ENCODE peak calls at places on chromosomes 6 and 20, in four cellular contexts. U is HepG2, Z is SK-N-SH, S is K562. E is an unnamed sample.

GRCh38 chr6:1311400-1312192 is at the start of gene FOXQ1:
- DNase-seq in U (peak; percentile 95), Z (peak; percentile 28), S (no peak), E (no peak)

GRCh38 chr6:78605909-78606446 is 261.4 kb upstream of the IRAK1BP1 start:
- DNase-seq in U (no peak), Z (no peak), S (no peak), E (no peak)

GRCh38 chr6:39080246-39080875 is 31.8 kb downstream of the GLP1R start:
- DNase-seq in U (no peak), Z (no peak), S (no peak), E (no peak)

GRCh38 chr6:25066593-25066992 is 130.8 kb upstream of the RIPOR2 start:
- DNase-seq in U (no peak), Z (no peak), S (no peak), E (no peak)

GRCh38 chr6:35663001-35663400 is 25.7 kb downstream of the FKBP5 start:
- DNase-seq in U (no peak), Z (no peak), S (no peak), E (no peak)

GRCh38 chr6:150840185-150840584 is 25.3 kb upstream of the MTHFD1L start:
- DNase-seq in U (no peak), Z (no peak), S (no peak), E (no peak)

GRCh38 chr20:52410746-52411317 is 219.3 kb upstream of the ZFP64 start:
- DNase-seq in U (no peak), Z (no peak), S (no peak), E (no peak)

GRCh38 chr6:20191951-20192350 is 20.3 kb downstream of the MBOAT1 start:
- DNase-seq in U (no peak), Z (no peak), S (no peak), E (no peak)

GRCh38 chr6:152130441-152130840 is 323.0 kb downstream of the ESR1 start:
- DNase-seq in U (no peak), Z (no peak), S (no peak), E (no peak)

GRCh38 chr6:4023240-4023639 is 55.7 kb downstream of the FAM217A start:
- DNase-seq in U (peak; percentile 37), Z (no peak), S (no peak), E (no peak)

GRCh38 chr20:16821211-16822089 is 73.3 kb downstream of the OTOR start:
- DNase-seq in U (peak; percentile 46), Z (peak; percentile 47), S (peak; percentile 36), E (no peak)

GRCh38 chr20:368915-369314 is 11.6 kb upstream of the TRIB3 start:
- DNase-seq in U (no peak), Z (no peak), S (no peak), E (no peak)

GRCh38 chr20:57425150-57426013 is 34.2 kb downstream of the RBM38 start:
- DNase-seq in U (no peak), Z (no peak), S (peak; percentile 51), E (no peak)

GRCh38 chr20:44548171-44548678 is 26.4 kb upstream of the SERINC3 start:
- DNase-seq in U (no peak), Z (no peak), S (no peak), E (no peak)

GRCh38 chr20:20184711-20185110 is 132.4 kb downstream of the CFAP61 start:
- DNase-seq in U (no peak), Z (no peak), S (no peak), E (no peak)

GRCh38 chr6:82842721-82843120 is 222.9 kb downstream of the UBE3D start:
- DNase-seq in U (no peak), Z (no peak), S (no peak), E (no peak)

GRCh38 chr6:108653864-108654402 is 93.2 kb downstream of the FOXO3 start:
- DNase-seq in U (no peak), Z (no peak), S (no peak), E (no peak)

GRCh38 chr6:153698637-153699036 is 340.4 kb upstream of the OPRM1 start:
- DNase-seq in U (no peak), Z (no peak), S (no peak), E (no peak)

GRCh38 chr20:9330151-9330550 is 184.2 kb upstream of the LAMP5 start:
- DNase-seq in U (no peak), Z (no peak), S (no peak), E (no peak)

GRCh38 chr20:50193169-50193850 is 2.7 kb downstream of the CEBPB start:
- DNase-seq in U (no peak), Z (no peak), S (peak; percentile 39), E (no peak)

GRCh38 chr6:44451803-44452690 is 64.5 kb downstream of the CDC5L start:
- DNase-seq in U (no peak), Z (no peak), S (no peak), E (no peak)

GRCh38 chr6:64170326-64170725 is 534.7 kb downstream of the PHF3 start:
- DNase-seq in U (no peak), Z (no peak), S (no peak), E (no peak)

DNA sequence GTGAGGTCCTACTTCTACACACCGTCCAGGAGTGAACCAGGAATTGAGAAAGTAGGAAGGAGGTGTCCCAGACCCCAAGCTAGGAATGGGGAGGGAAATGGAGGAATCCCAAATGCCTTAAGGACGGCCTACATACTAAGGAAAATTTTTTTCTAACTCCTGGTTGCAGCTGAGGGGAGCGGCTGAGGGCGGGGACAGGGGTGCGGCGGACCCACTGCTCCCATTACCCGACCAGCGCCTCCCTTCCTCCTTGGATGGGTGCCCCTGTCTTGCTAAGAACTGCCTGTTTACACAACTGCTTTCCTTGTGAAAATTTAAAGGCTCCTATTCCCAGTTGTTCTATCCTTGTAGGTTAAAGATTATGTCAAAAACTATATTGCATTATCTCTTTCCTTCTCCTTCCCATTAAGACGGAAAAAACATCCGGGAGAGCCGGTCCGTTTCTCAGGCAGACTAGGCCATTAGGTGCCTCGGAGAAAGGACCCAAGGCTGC is 699 bp upstream of the HSPA1B start:
- DNase-seq in U (no peak), Z (no peak), S (peak; percentile 91), E (no peak)
- TF ChIP-seq SIN3A in U (no peak), Z (no peak), S (peak; percentile 1), E (no peak)

DNA sequence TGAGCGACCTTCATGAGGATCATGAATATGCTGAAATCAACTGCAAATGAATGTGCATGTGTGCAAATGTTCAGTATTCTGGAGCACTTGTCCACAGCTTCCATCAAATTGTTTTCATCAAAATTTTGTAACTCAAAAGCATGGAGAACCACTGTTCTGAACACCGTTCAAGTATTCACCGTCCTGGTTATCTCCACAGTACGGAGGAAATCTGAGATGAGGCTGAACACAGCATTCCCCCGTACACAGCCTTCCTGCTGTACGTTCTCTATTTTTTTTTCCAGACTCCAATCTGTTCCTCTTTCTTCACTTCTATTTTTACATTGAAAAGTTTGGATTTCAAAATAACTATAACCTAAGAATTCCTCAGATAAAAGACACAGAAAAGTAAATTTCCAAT is 17.6 kb downstream of the METTL24 start:
- DNase-seq in U (no peak), Z (no peak), S (no peak), E (no peak)
- TF ChIP-seq REST in U (no peak), Z (no peak), S (no peak), E (no peak)

DNA sequence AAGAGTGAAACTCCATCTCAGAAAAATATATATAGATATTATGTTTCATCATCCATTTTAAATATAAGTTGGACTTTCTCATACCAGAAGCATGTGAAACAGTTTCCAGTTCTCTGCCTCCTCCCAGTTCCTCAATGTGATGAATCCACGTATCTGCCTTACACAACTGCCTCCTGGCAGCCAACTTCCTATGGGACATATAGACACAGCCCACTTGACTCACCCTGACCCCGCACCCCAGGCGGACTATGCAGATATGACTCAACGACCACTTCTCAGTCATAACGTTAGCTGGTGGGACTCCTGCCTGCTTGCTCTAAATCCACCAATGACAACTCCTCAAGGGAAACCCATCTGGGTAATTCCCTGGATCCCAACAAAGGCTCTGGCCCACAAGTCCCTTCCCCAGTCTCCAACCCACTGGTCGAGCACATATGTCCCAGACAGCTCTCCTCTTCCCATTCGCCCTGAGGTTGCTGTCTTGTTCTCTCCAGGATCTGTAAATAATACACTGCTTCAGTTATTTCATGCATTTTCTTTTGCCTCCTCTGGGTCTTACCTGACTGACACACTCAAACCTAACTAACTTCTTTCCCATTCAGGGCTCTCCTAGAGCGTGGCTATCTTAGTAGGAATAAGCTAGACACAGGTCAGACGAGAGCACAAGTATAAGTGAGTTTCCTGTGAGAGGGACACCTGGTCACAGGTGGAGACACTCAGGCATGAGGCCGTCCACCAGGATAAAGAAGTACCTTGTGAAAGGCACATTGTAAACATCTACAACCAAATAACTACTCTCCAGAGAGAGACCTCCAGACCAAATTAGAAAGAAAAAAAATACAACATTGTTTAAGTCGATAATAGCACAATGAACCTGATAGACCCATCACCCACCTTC is 548.5 kb downstream of the CD83 start:
- DNase-seq in U (no peak), Z (no peak), S (peak; percentile 67), E (no peak)
- TF ChIP-seq SMC3 in U (no peak), Z (no peak), S (no peak), E (no peak)

GRCh38 chr6:159977242-159978214 is 8.6 kb downstream of the IGF2R start:
- DNase-seq in U (no peak), Z (no peak), S (peak; percentile 72), E (no peak)
- TF ChIP-seq SIN3A in U (no peak), Z (no peak), S (no peak), E (no peak)

GRCh38 chr20:33556237-33556636 is 66.3 kb downstream of the CBFA2T2 start:
- DNase-seq in U (no peak), Z (no peak), S (no peak), E (no peak)

GRCh38 chr20:33555755-33556154 is 65.9 kb downstream of the CBFA2T2 start:
- DNase-seq in U (peak; percentile 52), Z (no peak), S (no peak), E (no peak)

GRCh38 chr20:33552519-33552918 is 62.6 kb downstream of the CBFA2T2 start:
- DNase-seq in U (no peak), Z (no peak), S (no peak), E (no peak)

GRCh38 chr20:33551778-33552177 is 61.9 kb downstream of the CBFA2T2 start:
- DNase-seq in U (no peak), Z (no peak), S (no peak), E (no peak)

DNA sequence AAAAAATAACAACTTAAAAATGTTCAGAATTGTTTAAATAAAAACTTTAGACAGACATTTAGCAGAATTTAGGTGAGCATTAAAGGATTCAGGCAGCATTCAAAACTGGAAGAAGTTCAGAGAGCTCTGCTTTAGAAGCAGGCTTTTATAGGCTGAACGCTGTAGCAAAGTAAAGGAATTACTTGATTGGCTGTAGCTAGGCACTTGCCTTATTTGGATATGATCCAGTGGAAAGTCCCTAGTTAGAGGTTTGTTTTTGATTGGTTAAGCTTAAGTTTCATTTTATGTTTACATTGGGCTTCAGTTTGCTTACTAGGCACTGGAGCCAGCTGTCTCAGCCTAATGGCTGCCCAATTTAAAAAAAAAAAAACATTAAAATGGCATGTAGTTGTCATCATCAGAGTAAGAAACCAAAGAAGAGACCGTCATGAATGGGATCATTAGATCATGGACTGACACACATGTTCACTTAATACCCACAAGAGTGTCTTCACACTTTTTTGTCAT is 65.1 kb downstream of the CBFA2T2 start:
- DNase-seq in U (peak; percentile 98), Z (no peak), S (peak; percentile 25), E (peak; percentile 94)
- TF ChIP-seq REST in U (no peak), Z (no peak), S (no peak), E (no peak)

E was measured in GM12878.